ENCODE peak calls at places on chromosomes 12 and 14, in nine cellular contexts. One of them, this sample, is unnamed.
A peak's percentile ranks its signal among the peaks of the same experiment; 100 is the strongest.

GRCh38 chr12:49941556-49942511 is 8.7 kb upstream of the AQP2 start:
- DNase-seq in T-helper 9 cell: no peak
- DNase-seq in AG09319: no peak
- DNase-seq in right lobe of liver: no peak
- DNase-seq in AG10803: no peak
- DNase-seq in spleen: peak; percentile 60
- DNase-seq in A549: no peak
- DNase-seq in NCI-H1048: no peak
- DNase-seq in memory B cell: no peak
- DNase-seq in this sample: no peak

GRCh38 chr12:25997401-25997973 is 39.0 kb downstream of the RASSF8 start:
- DNase-seq in A549: peak; percentile 25
- DNase-seq in T-helper 9 cell: no peak
- DNase-seq in AG09319: peak; percentile 76
- DNase-seq in memory B cell: no peak
- DNase-seq in spleen: no peak
- DNase-seq in AG10803: peak; percentile 97
- DNase-seq in NCI-H1048: no peak
- DNase-seq in right lobe of liver: no peak
- DNase-seq in this sample: no peak

GRCh38 chr14:27686137-27686536 is 1080.5 kb upstream of the FOXG1 start:
- DNase-seq in NCI-H1048: no peak
- DNase-seq in AG09319: no peak
- DNase-seq in AG10803: no peak
- DNase-seq in memory B cell: no peak
- DNase-seq in right lobe of liver: no peak
- DNase-seq in A549: no peak
- DNase-seq in T-helper 9 cell: no peak
- DNase-seq in spleen: no peak
- DNase-seq in this sample: no peak

GRCh38 chr14:103733651-103734050 is 18.0 kb downstream of the ZFYVE21 start:
- DNase-seq in NCI-H1048: no peak
- DNase-seq in right lobe of liver: no peak
- DNase-seq in memory B cell: no peak
- DNase-seq in AG10803: no peak
- DNase-seq in T-helper 9 cell: no peak
- DNase-seq in AG09319: no peak
- DNase-seq in A549: no peak
- DNase-seq in spleen: peak; percentile 51
- DNase-seq in this sample: no peak

GRCh38 chr12:52837341-52837741 is 3.2 kb upstream of the KRT79 start:
- DNase-seq in AG10803: peak; percentile 69
- DNase-seq in A549: peak; percentile 49
- DNase-seq in AG09319: no peak
- DNase-seq in NCI-H1048: no peak
- DNase-seq in right lobe of liver: no peak
- DNase-seq in spleen: peak; percentile 36
- DNase-seq in T-helper 9 cell: no peak
- DNase-seq in memory B cell: no peak
- DNase-seq in this sample: no peak

GRCh38 chr14:88189040-88189839 is 133.8 kb downstream of the KCNK10 start:
- DNase-seq in A549: peak; percentile 67
- DNase-seq in spleen: no peak
- DNase-seq in T-helper 9 cell: peak; percentile 32
- DNase-seq in AG09319: peak; percentile 75
- DNase-seq in NCI-H1048: peak; percentile 39
- DNase-seq in right lobe of liver: peak; percentile 32
- DNase-seq in AG10803: peak; percentile 85
- DNase-seq in memory B cell: peak; percentile 57
- DNase-seq in this sample: no peak

GRCh38 chr14:89540009-89540829 is 123.2 kb upstream of the FOXN3 start:
- DNase-seq in memory B cell: no peak
- DNase-seq in A549: no peak
- DNase-seq in right lobe of liver: no peak
- DNase-seq in AG10803: peak; percentile 15
- DNase-seq in NCI-H1048: no peak
- DNase-seq in AG09319: no peak
- DNase-seq in spleen: no peak
- DNase-seq in T-helper 9 cell: no peak
- DNase-seq in this sample: no peak

GRCh38 chr12:95429172-95429510 is 44.8 kb upstream of the METAP2 start:
- DNase-seq in AG09319: no peak
- DNase-seq in spleen: no peak
- DNase-seq in A549: no peak
- DNase-seq in T-helper 9 cell: no peak
- DNase-seq in memory B cell: no peak
- DNase-seq in NCI-H1048: no peak
- DNase-seq in right lobe of liver: no peak
- DNase-seq in AG10803: no peak
- DNase-seq in this sample: no peak

GRCh38 chr14:53109028-53109687 is 44.0 kb downstream of the DDHD1 start:
- DNase-seq in T-helper 9 cell: peak; percentile 23
- DNase-seq in spleen: no peak
- DNase-seq in memory B cell: peak; percentile 35
- DNase-seq in A549: no peak
- DNase-seq in NCI-H1048: no peak
- DNase-seq in AG09319: no peak
- DNase-seq in AG10803: peak; percentile 18
- DNase-seq in right lobe of liver: no peak
- DNase-seq in this sample: peak; percentile 38

GRCh38 chr12:49024543-49024942 is 6.0 kb upstream of the PRKAG1 start:
- DNase-seq in NCI-H1048: no peak
- DNase-seq in T-helper 9 cell: no peak
- DNase-seq in AG09319: no peak
- DNase-seq in spleen: no peak
- DNase-seq in A549: no peak
- DNase-seq in right lobe of liver: no peak
- DNase-seq in AG10803: no peak
- DNase-seq in memory B cell: no peak
- DNase-seq in this sample: no peak

GRCh38 chr12:21774358-21775129 is at the start of gene KCNJ8:
- DNase-seq in A549: peak; percentile 12
- DNase-seq in AG09319: no peak
- DNase-seq in T-helper 9 cell: no peak
- DNase-seq in right lobe of liver: peak; percentile 78
- DNase-seq in spleen: peak; percentile 74
- DNase-seq in NCI-H1048: no peak
- DNase-seq in memory B cell: no peak
- DNase-seq in AG10803: peak; percentile 22
- DNase-seq in this sample: no peak

GRCh38 chr14:35687335-35687939 is 121.7 kb downstream of the RALGAPA1 start:
- DNase-seq in NCI-H1048: peak; percentile 5
- DNase-seq in spleen: no peak
- DNase-seq in T-helper 9 cell: no peak
- DNase-seq in AG09319: peak; percentile 8
- DNase-seq in memory B cell: no peak
- DNase-seq in AG10803: peak; percentile 46
- DNase-seq in right lobe of liver: no peak
- DNase-seq in A549: peak; percentile 4
- DNase-seq in this sample: no peak

GRCh38 chr12:14756331-14757143 is 46.7 kb downstream of the WBP11 start:
- DNase-seq in memory B cell: no peak
- DNase-seq in right lobe of liver: no peak
- DNase-seq in T-helper 9 cell: no peak
- DNase-seq in A549: no peak
- DNase-seq in AG09319: no peak
- DNase-seq in AG10803: no peak
- DNase-seq in spleen: no peak
- DNase-seq in NCI-H1048: no peak
- DNase-seq in this sample: no peak

GRCh38 chr12:131066207-131066885 is 112.6 kb downstream of the ADGRD1 start:
- DNase-seq in memory B cell: no peak
- DNase-seq in AG09319: no peak
- DNase-seq in T-helper 9 cell: no peak
- DNase-seq in AG10803: no peak
- DNase-seq in A549: no peak
- DNase-seq in spleen: peak; percentile 64
- DNase-seq in right lobe of liver: no peak
- DNase-seq in NCI-H1048: no peak
- DNase-seq in this sample: no peak

GRCh38 chr14:23356662-23357061 is 4.0 kb upstream of the SLC22A17 start:
- DNase-seq in A549: no peak
- DNase-seq in NCI-H1048: no peak
- DNase-seq in spleen: no peak
- DNase-seq in right lobe of liver: no peak
- DNase-seq in T-helper 9 cell: no peak
- DNase-seq in AG09319: no peak
- DNase-seq in AG10803: no peak
- DNase-seq in memory B cell: no peak
- DNase-seq in this sample: no peak

GRCh38 chr12:42442328-42442759 is 116.4 kb downstream of the PPHLN1 start:
- DNase-seq in right lobe of liver: no peak
- DNase-seq in A549: no peak
- DNase-seq in AG09319: no peak
- DNase-seq in NCI-H1048: no peak
- DNase-seq in AG10803: no peak
- DNase-seq in T-helper 9 cell: no peak
- DNase-seq in spleen: no peak
- DNase-seq in memory B cell: no peak
- DNase-seq in this sample: no peak

GRCh38 chr12:65156366-65156831 is 13.0 kb upstream of the LEMD3 start:
- DNase-seq in memory B cell: peak; percentile 6
- DNase-seq in AG10803: no peak
- DNase-seq in right lobe of liver: no peak
- DNase-seq in AG09319: no peak
- DNase-seq in spleen: no peak
- DNase-seq in NCI-H1048: no peak
- DNase-seq in A549: no peak
- DNase-seq in T-helper 9 cell: no peak
- DNase-seq in this sample: peak; percentile 7

GRCh38 chr14:38721822-38722431 is 381.1 kb downstream of the SEC23A start:
- DNase-seq in spleen: no peak
- DNase-seq in AG09319: no peak
- DNase-seq in memory B cell: no peak
- DNase-seq in T-helper 9 cell: no peak
- DNase-seq in NCI-H1048: peak; percentile 15
- DNase-seq in A549: peak; percentile 18
- DNase-seq in AG10803: peak; percentile 48
- DNase-seq in right lobe of liver: peak; percentile 30
- DNase-seq in this sample: no peak

GRCh38 chr14:91061309-91061887 is 957 bp upstream of the RPS6KA5 start:
- DNase-seq in memory B cell: peak; percentile 24
- DNase-seq in spleen: no peak
- DNase-seq in A549: no peak
- DNase-seq in T-helper 9 cell: no peak
- DNase-seq in right lobe of liver: no peak
- DNase-seq in AG10803: no peak
- DNase-seq in AG09319: no peak
- DNase-seq in NCI-H1048: no peak
- DNase-seq in this sample: no peak

GRCh38 chr12:96425973-96426372 is 25.7 kb upstream of the CDK17 start:
- DNase-seq in memory B cell: no peak
- DNase-seq in NCI-H1048: no peak
- DNase-seq in AG09319: no peak
- DNase-seq in A549: no peak
- DNase-seq in spleen: no peak
- DNase-seq in AG10803: peak; percentile 81
- DNase-seq in T-helper 9 cell: no peak
- DNase-seq in right lobe of liver: no peak
- DNase-seq in this sample: no peak

GRCh38 chr12:118011377-118011776 is 5.1 kb upstream of the RFC5 start:
- DNase-seq in AG10803: no peak
- DNase-seq in A549: no peak
- DNase-seq in memory B cell: no peak
- DNase-seq in NCI-H1048: no peak
- DNase-seq in right lobe of liver: no peak
- DNase-seq in T-helper 9 cell: no peak
- DNase-seq in spleen: no peak
- DNase-seq in AG09319: no peak
- DNase-seq in this sample: no peak

GRCh38 chr12:6233121-6233971 is 33.1 kb downstream of the CD9 start:
- DNase-seq in spleen: no peak
- DNase-seq in memory B cell: no peak
- DNase-seq in A549: no peak
- DNase-seq in NCI-H1048: no peak
- DNase-seq in AG09319: no peak
- DNase-seq in T-helper 9 cell: no peak
- DNase-seq in right lobe of liver: no peak
- DNase-seq in AG10803: no peak
- DNase-seq in this sample: no peak

This sample was measured in GM12892.